ENCODE peak calls at places on chromosome 18, in eight cellular contexts. V, T, Q, L, E, G, H and X are unnamed samples.

GRCh38 chr18:2883137-2883671 is 36.4 kb downstream of the EMILIN2 start:
- DNase-seq in G (no peak), Q (peak), V (no peak), T (no peak), H (no peak), L (peak), E (no peak), X (peak)

GRCh38 chr18:8987250-8987649 is 115.2 kb upstream of the NDUFV2 start:
- DNase-seq in H (no peak), G (peak), Q (no peak), L (no peak), E (peak), T (no peak), V (no peak), X (no peak)

GRCh38 chr18:56658261-56658660 is 7.1 kb downstream of the WDR7 start:
- DNase-seq in L (no peak), G (no peak), T (no peak), H (no peak), Q (no peak), V (no peak), E (no peak), X (no peak)

GRCh38 chr18:58363767-58364540 is 264.9 kb downstream of the ALPK2 start:
- DNase-seq in T (no peak), Q (no peak), E (peak), G (peak), H (no peak), V (no peak), L (no peak), X (no peak)

GRCh38 chr18:3055861-3056260 is 42.9 kb upstream of the LPIN2 start:
- DNase-seq in V (no peak), Q (no peak), H (no peak), T (no peak), L (no peak), E (no peak), G (no peak), X (no peak)

GRCh38 chr18:2881490-2882195 is 34.8 kb downstream of the EMILIN2 start:
- DNase-seq in E (peak), H (no peak), V (no peak), L (no peak), T (no peak), Q (no peak), G (peak), X (peak)

GRCh38 chr18:24296273-24296672 is 101.4 kb downstream of the OSBPL1A start:
- DNase-seq in T (no peak), E (no peak), Q (no peak), G (no peak), L (no peak), V (no peak), H (no peak), X (no peak)

GRCh38 chr18:79394438-79395307 is 1.1 kb upstream of the NFATC1 start:
- DNase-seq in G (peak), V (no peak), H (no peak), E (peak), T (no peak), L (no peak), Q (no peak), X (peak)

GRCh38 chr18:70457223-70457622 is 168.4 kb downstream of the SOCS6 start:
- DNase-seq in L (no peak), V (no peak), E (no peak), T (no peak), H (no peak), G (no peak), Q (no peak), X (no peak)

GRCh38 chr18:67265464-67266245 is 250.9 kb downstream of the DSEL start:
- DNase-seq in G (peak), L (no peak), Q (no peak), V (no peak), T (no peak), E (peak), H (no peak), X (peak)

GRCh38 chr18:66377291-66377690 is 226.6 kb downstream of the CDH19 start:
- DNase-seq in Q (no peak), H (no peak), G (no peak), L (no peak), E (no peak), T (no peak), V (no peak), X (no peak)

GRCh38 chr18:13256444-13257305 is 38.1 kb downstream of the LDLRAD4 start:
- DNase-seq in H (no peak), Q (peak), E (no peak), G (no peak), V (no peak), L (no peak), T (no peak), X (no peak)

GRCh38 chr18:31268985-31269406 is 49.0 kb upstream of the DSG1 start:
- DNase-seq in L (no peak), H (no peak), Q (no peak), T (no peak), E (no peak), V (no peak), G (no peak), X (no peak)

GRCh38 chr18:76875390-76876330 is 53.3 kb downstream of the ZNF236 start:
- DNase-seq in V (no peak), Q (no peak), G (peak), E (peak), H (peak), L (peak), T (no peak), X (peak)

GRCh38 chr18:69998523-69998987 is 50.9 kb upstream of the CD226 start:
- DNase-seq in G (no peak), T (no peak), L (no peak), V (no peak), E (no peak), H (peak), Q (no peak), X (no peak)

GRCh38 chr18:74082476-74083070 is 65.1 kb downstream of the FBXO15 start:
- DNase-seq in Q (peak), L (peak), H (peak), G (peak), E (peak), T (peak), V (peak), X (peak)